ENCODE peak calls at places on chromosomes 1 and 21, in seven cellular contexts. One of them, this sample, is unnamed. For H3K4me1, the result is how much of the 10 kb centered on the place peaks cover.

GRCh38 chr1:30525980-30526651 is 197.3 kb downstream of the MATN1 start:
- DNase-seq in breast epithelium: no peak
- DNase-seq in body of pancreas: no peak
- DNase-seq in ovary: no peak
- DNase-seq in HCT116: peak
- DNase-seq in heart left ventricle: no peak
- DNase-seq in adrenal gland: peak
- DNase-seq in this sample: no peak

GRCh38 chr1:201501144-201501543 is 5.8 kb downstream of the CSRP1 start:
- DNase-seq in breast epithelium: peak
- DNase-seq in adrenal gland: no peak
- DNase-seq in body of pancreas: no peak
- DNase-seq in HCT116: no peak
- DNase-seq in heart left ventricle: no peak
- DNase-seq in ovary: no peak
- DNase-seq in this sample: no peak

GRCh38 chr1:92951141-92951582 is 10.1 kb downstream of the DIPK1A start:
- DNase-seq in body of pancreas: no peak
- DNase-seq in adrenal gland: no peak
- DNase-seq in ovary: no peak
- DNase-seq in HCT116: peak
- DNase-seq in heart left ventricle: no peak
- DNase-seq in breast epithelium: no peak
- DNase-seq in this sample: no peak

GRCh38 chr1:216805233-216805632 is 82.0 kb upstream of the ESRRG start:
- DNase-seq in adrenal gland: no peak
- DNase-seq in HCT116: no peak
- DNase-seq in ovary: no peak
- DNase-seq in body of pancreas: no peak
- DNase-seq in heart left ventricle: no peak
- DNase-seq in breast epithelium: no peak
- DNase-seq in this sample: no peak

GRCh38 chr1:161082996-161083742 is 6.2 kb downstream of the NECTIN4 start:
- DNase-seq in HCT116: peak
- DNase-seq in breast epithelium: peak
- DNase-seq in adrenal gland: peak
- DNase-seq in body of pancreas: peak
- DNase-seq in ovary: peak
- DNase-seq in heart left ventricle: peak
- DNase-seq in this sample: no peak

GRCh38 chr1:211901945-211902344 is 71.4 kb upstream of the LPGAT1 start:
- DNase-seq in ovary: no peak
- DNase-seq in body of pancreas: no peak
- DNase-seq in breast epithelium: no peak
- DNase-seq in heart left ventricle: no peak
- DNase-seq in HCT116: no peak
- DNase-seq in adrenal gland: no peak
- DNase-seq in this sample: no peak

GRCh38 chr1:225484657-225485606 is 57.1 kb upstream of the LBR start:
- DNase-seq in body of pancreas: no peak
- DNase-seq in HCT116: no peak
- DNase-seq in heart left ventricle: no peak
- DNase-seq in adrenal gland: no peak
- DNase-seq in ovary: no peak
- DNase-seq in breast epithelium: no peak
- DNase-seq in this sample: no peak

GRCh38 chr1:28341591-28341990 is 12.8 kb downstream of the MED18 start:
- DNase-seq in adrenal gland: no peak
- DNase-seq in breast epithelium: no peak
- DNase-seq in ovary: no peak
- DNase-seq in body of pancreas: no peak
- DNase-seq in HCT116: no peak
- DNase-seq in heart left ventricle: no peak
- DNase-seq in this sample: no peak

GRCh38 chr1:177469519-177469918 is 298.8 kb downstream of the BRINP2 start:
- DNase-seq in body of pancreas: no peak
- DNase-seq in heart left ventricle: no peak
- DNase-seq in ovary: no peak
- DNase-seq in HCT116: no peak
- DNase-seq in breast epithelium: no peak
- DNase-seq in adrenal gland: no peak
- DNase-seq in this sample: no peak

GRCh38 chr1:23198373-23198772 is 18.9 kb downstream of the HTR1D start:
- DNase-seq in ovary: no peak
- DNase-seq in body of pancreas: no peak
- DNase-seq in HCT116: peak
- DNase-seq in adrenal gland: no peak
- DNase-seq in heart left ventricle: no peak
- DNase-seq in breast epithelium: no peak
- DNase-seq in this sample: no peak

GRCh38 chr1:81231729-81232038 is 569.0 kb upstream of the ADGRL2 start:
- DNase-seq in adrenal gland: no peak
- DNase-seq in ovary: no peak
- DNase-seq in breast epithelium: no peak
- DNase-seq in HCT116: no peak
- DNase-seq in heart left ventricle: no peak
- DNase-seq in body of pancreas: no peak
- DNase-seq in this sample: no peak

GRCh38 chr1:14215151-14215550 is 383.3 kb upstream of the KAZN start:
- DNase-seq in body of pancreas: no peak
- DNase-seq in heart left ventricle: no peak
- DNase-seq in breast epithelium: no peak
- DNase-seq in adrenal gland: no peak
- DNase-seq in HCT116: no peak
- DNase-seq in ovary: no peak
- DNase-seq in this sample: no peak

GRCh38 chr1:184075040-184076029 is 23.8 kb downstream of the TSEN15 start:
- DNase-seq in body of pancreas: no peak
- DNase-seq in breast epithelium: no peak
- DNase-seq in ovary: peak
- DNase-seq in HCT116: peak
- DNase-seq in heart left ventricle: no peak
- DNase-seq in adrenal gland: peak
- DNase-seq in this sample: no peak

GRCh38 chr21:38380391-38381137 is 117.7 kb downstream of the ERG start:
- DNase-seq in HCT116: no peak
- DNase-seq in ovary: no peak
- DNase-seq in breast epithelium: no peak
- DNase-seq in body of pancreas: no peak
- DNase-seq in adrenal gland: no peak
- DNase-seq in heart left ventricle: no peak
- DNase-seq in this sample: no peak

GRCh38 chr21:38714998-38715397 is 90.7 kb upstream of the ETS2 start:
- DNase-seq in adrenal gland: no peak
- DNase-seq in HCT116: no peak
- DNase-seq in body of pancreas: no peak
- DNase-seq in breast epithelium: no peak
- DNase-seq in heart left ventricle: no peak
- DNase-seq in ovary: no peak
- DNase-seq in this sample: no peak

GRCh38 chr1:82597620-82598019 is 796.9 kb downstream of the ADGRL2 start:
- DNase-seq in ovary: no peak
- DNase-seq in HCT116: no peak
- DNase-seq in adrenal gland: no peak
- DNase-seq in body of pancreas: no peak
- DNase-seq in breast epithelium: no peak
- DNase-seq in heart left ventricle: no peak
- DNase-seq in this sample: no peak

GRCh38 chr1:212649020-212649419 is 40.5 kb downstream of the ATF3 start:
- DNase-seq in heart left ventricle: no peak
- DNase-seq in ovary: no peak
- DNase-seq in adrenal gland: no peak
- DNase-seq in body of pancreas: no peak
- DNase-seq in HCT116: no peak
- DNase-seq in breast epithelium: no peak
- DNase-seq in this sample: no peak

GRCh38 chr1:62481681-62482080 is 44.8 kb downstream of the USP1 start:
- DNase-seq in heart left ventricle: no peak
- DNase-seq in HCT116: no peak
- DNase-seq in breast epithelium: no peak
- DNase-seq in adrenal gland: no peak
- DNase-seq in body of pancreas: no peak
- DNase-seq in ovary: no peak
- DNase-seq in this sample: no peak

GRCh38 chr1:229024528-229025119 is 246.3 kb upstream of the RAB4A start:
- DNase-seq in HCT116: peak
- DNase-seq in ovary: peak
- DNase-seq in heart left ventricle: no peak
- DNase-seq in adrenal gland: peak
- DNase-seq in body of pancreas: no peak
- DNase-seq in breast epithelium: no peak
- DNase-seq in this sample: peak

GRCh38 chr1:28104866-28105467 is 16.6 kb upstream of the EYA3 start:
- DNase-seq in adrenal gland: peak
- DNase-seq in heart left ventricle: no peak
- DNase-seq in HCT116: peak
- DNase-seq in breast epithelium: no peak
- DNase-seq in body of pancreas: peak
- DNase-seq in ovary: no peak
- DNase-seq in this sample: no peak

GRCh38 chr1:77473690-77474089 is 191.9 kb downstream of the AK5 start:
- DNase-seq in body of pancreas: no peak
- DNase-seq in ovary: no peak
- DNase-seq in heart left ventricle: no peak
- DNase-seq in adrenal gland: no peak
- DNase-seq in HCT116: no peak
- DNase-seq in breast epithelium: no peak
- DNase-seq in this sample: no peak

GRCh38 chr1:77476460-77476859 is 194.6 kb downstream of the AK5 start:
- DNase-seq in adrenal gland: no peak
- DNase-seq in body of pancreas: no peak
- DNase-seq in breast epithelium: no peak
- DNase-seq in ovary: no peak
- DNase-seq in heart left ventricle: no peak
- DNase-seq in HCT116: no peak
- DNase-seq in this sample: no peak

GRCh38 chr1:77475631-77476030 is 193.8 kb downstream of the AK5 start:
- DNase-seq in body of pancreas: no peak
- DNase-seq in breast epithelium: no peak
- DNase-seq in ovary: no peak
- DNase-seq in HCT116: no peak
- DNase-seq in heart left ventricle: no peak
- DNase-seq in adrenal gland: no peak
- DNase-seq in this sample: no peak
- TF ChIP-seq CTCF in body of pancreas: no peak
- TF ChIP-seq CTCF in breast epithelium: no peak
- TF ChIP-seq CTCF in ovary: no peak
- TF ChIP-seq CTCF in HCT116: no peak
- TF ChIP-seq CTCF in heart left ventricle: no peak
- TF ChIP-seq CTCF in adrenal gland: no peak
- TF ChIP-seq CTCF in this sample: no peak

DNA sequence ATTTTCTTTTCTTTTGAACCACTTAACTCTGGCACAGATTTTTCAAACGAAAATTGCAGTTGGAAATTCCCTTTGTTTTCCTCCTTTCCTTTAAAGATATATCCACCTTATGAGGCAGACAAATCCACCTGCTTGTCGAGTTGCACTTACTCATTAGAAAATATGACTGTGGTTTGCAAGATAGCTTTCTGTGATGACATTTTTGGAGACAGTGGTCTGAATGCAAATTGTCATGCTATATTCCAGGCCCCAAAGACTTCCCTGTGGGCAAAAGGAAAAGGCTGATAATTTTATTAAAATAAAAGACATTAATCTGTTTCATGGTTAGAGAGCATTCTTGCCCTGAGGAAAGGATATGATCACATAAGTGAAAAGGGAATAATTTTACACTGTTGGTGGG is 120.6 kb downstream of the TNFSF18 start:
- DNase-seq in heart left ventricle: no peak
- DNase-seq in ovary: no peak
- DNase-seq in adrenal gland: no peak
- DNase-seq in breast epithelium: no peak
- DNase-seq in body of pancreas: no peak
- DNase-seq in HCT116: no peak
- DNase-seq in this sample: no peak
- H3K4me1 ChIP-seq in heart left ventricle: under half
- H3K4me1 ChIP-seq in ovary: under half
- H3K4me1 ChIP-seq in adrenal gland: under half
- H3K4me1 ChIP-seq in breast epithelium: under half
- H3K4me1 ChIP-seq in body of pancreas: under half
- H3K4me1 ChIP-seq in HCT116: half or more
- H3K4me1 ChIP-seq in this sample: under half

DNA sequence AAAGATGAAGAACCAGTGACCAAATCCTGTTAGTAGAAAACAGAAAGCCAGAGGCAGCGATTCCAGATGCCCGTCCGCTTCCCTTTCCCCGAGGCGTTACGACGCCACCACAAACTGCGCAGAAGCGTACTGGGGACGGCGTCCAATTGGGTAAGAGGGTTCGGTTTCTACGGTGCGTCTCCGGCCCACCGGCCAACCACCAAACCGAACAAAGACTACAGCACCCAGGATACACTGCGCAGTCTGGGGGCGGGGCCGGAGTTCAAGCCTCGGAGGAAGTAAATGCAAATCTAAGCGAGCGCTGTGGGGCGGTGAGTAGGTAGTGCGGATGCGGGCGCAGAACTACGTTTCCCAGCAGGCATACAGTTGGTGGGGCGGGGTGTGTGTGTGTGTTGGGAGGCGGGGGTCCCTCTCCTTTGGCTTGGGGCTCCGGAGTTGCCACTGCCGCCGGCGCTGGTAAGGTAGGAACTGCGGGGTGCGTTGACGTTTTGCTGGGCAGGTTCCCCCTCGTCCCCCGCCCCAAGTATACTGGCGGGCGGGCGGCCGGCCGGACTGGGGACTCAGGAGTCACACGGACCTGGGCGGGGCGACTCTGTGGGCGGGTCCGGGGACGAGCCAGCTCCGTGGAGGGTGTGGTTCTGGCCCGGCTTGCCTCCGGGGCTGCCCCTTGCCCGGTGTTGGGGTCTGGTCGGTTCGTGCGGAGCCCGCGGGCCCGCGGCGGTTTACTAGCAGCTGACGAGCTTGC is at the start of the genes SWT1 and TRMT1L:
- DNase-seq in HCT116: peak
- DNase-seq in heart left ventricle: peak
- DNase-seq in adrenal gland: peak
- DNase-seq in body of pancreas: peak
- DNase-seq in breast epithelium: peak
- DNase-seq in ovary: peak
- DNase-seq in this sample: peak
- TF ChIP-seq POLR2A in HCT116: peak
- TF ChIP-seq POLR2A in heart left ventricle: peak
- TF ChIP-seq POLR2A in adrenal gland: peak
- TF ChIP-seq POLR2A in body of pancreas: peak
- TF ChIP-seq POLR2A in breast epithelium: peak
- TF ChIP-seq POLR2A in ovary: peak
- TF ChIP-seq POLR2A in this sample: peak

GRCh38 chr1:79849388-79849787 is 842.9 kb upstream of the ADGRL4 start:
- DNase-seq in HCT116: no peak
- DNase-seq in body of pancreas: no peak
- DNase-seq in heart left ventricle: no peak
- DNase-seq in ovary: no peak
- DNase-seq in breast epithelium: no peak
- DNase-seq in adrenal gland: no peak
- DNase-seq in this sample: no peak

GRCh38 chr1:79847715-79848114 is 841.2 kb upstream of the ADGRL4 start:
- DNase-seq in heart left ventricle: peak
- DNase-seq in adrenal gland: no peak
- DNase-seq in breast epithelium: no peak
- DNase-seq in ovary: peak
- DNase-seq in HCT116: no peak
- DNase-seq in body of pancreas: no peak
- DNase-seq in this sample: no peak

GRCh38 chr1:79848316-79848715 is 841.8 kb upstream of the ADGRL4 start:
- DNase-seq in heart left ventricle: no peak
- DNase-seq in breast epithelium: no peak
- DNase-seq in HCT116: no peak
- DNase-seq in adrenal gland: no peak
- DNase-seq in body of pancreas: no peak
- DNase-seq in ovary: no peak
- DNase-seq in this sample: no peak

GRCh38 chr1:79852004-79852403 is 845.5 kb upstream of the ADGRL4 start:
- DNase-seq in adrenal gland: no peak
- DNase-seq in heart left ventricle: no peak
- DNase-seq in breast epithelium: no peak
- DNase-seq in ovary: no peak
- DNase-seq in HCT116: peak
- DNase-seq in body of pancreas: no peak
- DNase-seq in this sample: no peak
- TF ChIP-seq CTCF in adrenal gland: no peak
- TF ChIP-seq CTCF in heart left ventricle: no peak
- TF ChIP-seq CTCF in breast epithelium: no peak
- TF ChIP-seq CTCF in ovary: no peak
- TF ChIP-seq CTCF in HCT116: no peak
- TF ChIP-seq CTCF in body of pancreas: no peak
- TF ChIP-seq CTCF in this sample: no peak